ENCODE peak calls at places on chromosomes 4 and X, in four cellular contexts. One of them, this sample, is unnamed.
A peak's percentile ranks its signal among the peaks of the same experiment; 100 is the strongest.

GRCh38 chr4:189974056-189974455 is 33.4 kb downstream of the FRG1 start:
- DNase-seq in GM12878: no peak
- DNase-seq in H1: no peak
- DNase-seq in HepG2: peak; percentile 15
- DNase-seq in this sample: no peak

GRCh38 chr4:76305033-76305687 is 1.4 kb upstream of the STBD1 start:
- DNase-seq in GM12878: no peak
- DNase-seq in H1: no peak
- DNase-seq in HepG2: no peak
- DNase-seq in this sample: no peak

GRCh38 chr4:15809058-15809457 is 30.9 kb downstream of the CD38 start:
- DNase-seq in GM12878: peak; percentile 45
- DNase-seq in H1: no peak
- DNase-seq in HepG2: no peak
- DNase-seq in this sample: no peak

GRCh38 chrX:134236690-134237362 is at the start of gene CCDC160:
- DNase-seq in GM12878: no peak
- DNase-seq in H1: peak; percentile 19
- DNase-seq in HepG2: peak; percentile 3
- DNase-seq in this sample: no peak

GRCh38 chr4:76562851-76563803 is 128.1 kb downstream of the SHROOM3 start:
- DNase-seq in GM12878: no peak
- DNase-seq in H1: no peak
- DNase-seq in HepG2: peak; percentile 12
- DNase-seq in this sample: no peak

GRCh38 chrX:51759055-51759454 is 15.8 kb downstream of the GSPT2 start:
- DNase-seq in GM12878: no peak
- DNase-seq in H1: no peak
- DNase-seq in HepG2: no peak
- DNase-seq in this sample: no peak

GRCh38 chrX:50594788-50595187 is 124.2 kb upstream of the DGKK start:
- DNase-seq in GM12878: no peak
- DNase-seq in H1: peak; percentile 57
- DNase-seq in HepG2: no peak
- DNase-seq in this sample: peak; percentile 80

GRCh38 chr4:138405934-138406567 is 163.9 kb upstream of the SLC7A11 start:
- DNase-seq in GM12878: peak; percentile 42
- DNase-seq in H1: no peak
- DNase-seq in HepG2: no peak
- DNase-seq in this sample: no peak

GRCh38 chr4:152408514-152409327 is 127.2 kb downstream of the FBXW7 start:
- DNase-seq in GM12878: no peak
- DNase-seq in H1: no peak
- DNase-seq in HepG2: peak; percentile 37
- DNase-seq in this sample: no peak
- H3K9ac ChIP-seq in GM12878: no peak overlapping the region
- H3K9ac ChIP-seq in H1: no peak overlapping the region
- H3K9ac ChIP-seq in HepG2: no peak overlapping the region
- H3K9ac ChIP-seq in this sample: no peak overlapping the region

GRCh38 chr4:139416073-139416673 is 37.7 kb upstream of the RAB33B start:
- DNase-seq in GM12878: no peak
- DNase-seq in H1: no peak
- DNase-seq in HepG2: peak; percentile 28
- DNase-seq in this sample: peak; percentile 36

GRCh38 chr4:139420652-139421051 is 33.3 kb upstream of the RAB33B start:
- DNase-seq in GM12878: no peak
- DNase-seq in H1: no peak
- DNase-seq in HepG2: no peak
- DNase-seq in this sample: no peak

DNA sequence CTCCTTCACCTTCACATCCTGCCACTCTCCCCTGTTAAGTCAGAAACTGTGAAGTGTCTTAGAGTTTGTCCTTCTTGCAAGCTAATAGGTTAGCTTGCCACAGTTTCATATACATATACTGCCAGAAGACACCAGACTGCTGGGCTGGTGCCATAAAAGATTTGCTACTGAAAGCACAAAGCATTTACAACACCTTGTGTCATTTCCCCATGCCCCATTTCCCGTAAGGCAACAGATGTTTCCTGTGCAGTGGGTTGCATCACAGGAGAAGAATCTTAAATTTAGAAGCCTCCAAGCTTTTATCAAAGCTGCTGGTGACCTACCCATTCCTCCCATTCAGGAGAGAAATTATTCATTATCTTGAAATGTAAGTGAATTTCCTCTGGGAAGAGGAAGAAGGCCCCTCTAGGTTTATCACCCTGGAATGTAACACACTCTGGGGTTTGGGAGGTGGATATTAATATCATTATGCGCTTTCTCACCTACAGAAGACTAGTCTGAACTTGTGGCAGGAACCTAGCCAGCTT is 34.5 kb upstream of the RAB33B start:
- DNase-seq in GM12878: no peak
- DNase-seq in H1: no peak
- DNase-seq in HepG2: no peak
- DNase-seq in this sample: no peak
- TF ChIP-seq SUZ12 in GM12878: no peak
- TF ChIP-seq SUZ12 in H1: no peak
- TF ChIP-seq SUZ12 in HepG2: no peak
- TF ChIP-seq SUZ12 in this sample: no peak

DNA sequence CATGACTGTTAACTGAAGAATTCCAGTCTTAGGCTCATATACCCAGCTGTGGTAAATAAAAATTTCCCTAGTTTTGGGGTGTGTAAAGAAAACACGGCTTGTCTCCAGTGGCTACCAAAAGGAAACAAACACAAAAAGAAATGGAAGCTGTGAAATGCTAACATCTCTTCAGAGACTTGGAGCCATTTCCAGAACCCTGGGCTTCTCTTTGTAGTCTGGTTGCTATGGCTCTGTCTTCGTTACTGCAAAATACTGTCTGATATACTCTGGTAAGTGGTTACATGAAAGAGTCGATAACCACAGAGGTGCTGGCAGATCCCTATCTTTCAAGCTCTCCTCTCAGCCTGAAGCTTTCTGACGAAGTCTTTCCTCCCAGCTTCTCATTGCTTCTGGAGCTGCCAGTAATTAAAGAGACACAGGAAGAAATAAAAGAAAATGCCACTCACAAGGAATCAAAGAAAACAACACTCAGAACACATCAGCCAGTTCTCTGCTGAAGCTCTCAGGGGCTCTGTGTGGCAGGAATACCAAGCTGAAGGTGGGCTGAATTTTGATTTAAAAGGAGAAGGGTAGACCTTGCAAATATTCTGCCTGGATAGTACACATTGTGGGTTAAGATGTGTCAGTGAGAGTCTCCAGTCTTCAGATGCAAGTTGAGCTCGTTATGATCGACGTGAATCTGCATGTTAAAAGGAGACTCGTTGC is 107.5 kb upstream of the FAM9C start:
- DNase-seq in GM12878: no peak
- DNase-seq in H1: no peak
- DNase-seq in HepG2: no peak
- DNase-seq in this sample: no peak
- H3K9ac ChIP-seq in GM12878: no peak overlapping the region
- H3K9ac ChIP-seq in H1: peak overlapping the region; percentile 58
- H3K9ac ChIP-seq in HepG2: no peak overlapping the region
- H3K9ac ChIP-seq in this sample: no peak overlapping the region

GRCh38 chr4:6232836-6233785 is 32.8 kb upstream of the JAKMIP1 start:
- DNase-seq in GM12878: no peak
- DNase-seq in H1: no peak
- DNase-seq in HepG2: no peak
- DNase-seq in this sample: no peak
- TF ChIP-seq SUZ12 in GM12878: no peak
- TF ChIP-seq SUZ12 in H1: no peak
- TF ChIP-seq SUZ12 in HepG2: no peak
- TF ChIP-seq SUZ12 in this sample: no peak

DNA sequence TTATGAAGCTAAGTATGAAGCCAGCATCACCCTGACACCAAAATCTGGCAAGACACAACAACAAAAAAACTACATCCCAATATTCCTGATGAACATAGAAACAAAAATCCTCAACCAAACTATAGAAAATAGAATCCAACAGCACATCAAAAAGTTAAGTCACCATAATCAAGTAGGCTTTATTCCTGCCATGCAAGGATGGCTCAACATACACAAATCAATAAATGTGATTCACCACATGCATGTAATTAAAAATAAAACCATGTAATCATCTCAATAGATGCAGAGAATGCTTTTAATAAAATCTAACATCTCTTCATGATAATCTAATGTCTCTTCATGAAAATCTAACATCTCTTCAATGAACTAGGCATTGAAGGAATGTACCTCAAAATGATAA is 249.4 kb upstream of the GK2 start:
- DNase-seq in GM12878: no peak
- DNase-seq in H1: no peak
- DNase-seq in HepG2: no peak
- DNase-seq in this sample: no peak
- H3K9ac ChIP-seq in GM12878: no peak overlapping the region
- H3K9ac ChIP-seq in H1: no peak overlapping the region
- H3K9ac ChIP-seq in HepG2: no peak overlapping the region
- H3K9ac ChIP-seq in this sample: no peak overlapping the region

DNA sequence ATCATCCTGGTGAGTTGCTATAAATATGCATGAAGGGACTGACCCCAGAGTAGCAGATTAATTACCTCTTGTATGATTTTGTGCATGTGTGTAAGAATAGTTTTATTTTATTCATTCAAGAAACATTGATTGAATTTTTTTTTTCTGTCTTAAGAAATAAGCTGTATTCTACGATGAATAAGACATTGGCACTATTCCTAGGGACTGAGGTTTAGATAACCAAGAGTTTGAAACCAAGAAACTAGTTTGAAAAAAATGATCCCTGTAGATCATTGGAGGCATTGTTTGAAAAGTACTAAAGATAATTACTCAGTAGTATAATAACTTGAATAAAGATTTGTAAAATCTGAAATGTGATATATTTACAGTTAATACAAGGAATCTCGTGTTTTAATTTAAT is 1086.9 kb downstream of the PCDH7 start:
- DNase-seq in GM12878: no peak
- DNase-seq in H1: no peak
- DNase-seq in HepG2: no peak
- DNase-seq in this sample: no peak
- TF ChIP-seq SUZ12 in GM12878: no peak
- TF ChIP-seq SUZ12 in H1: no peak
- TF ChIP-seq SUZ12 in HepG2: no peak
- TF ChIP-seq SUZ12 in this sample: no peak

GRCh38 chrX:119682019-119682989 is 10.7 kb downstream of the SEPTIN6 start:
- DNase-seq in GM12878: peak; percentile 73
- DNase-seq in H1: no peak
- DNase-seq in HepG2: no peak
- DNase-seq in this sample: no peak

GRCh38 chrX:119672252-119672825 is 20.6 kb downstream of the SEPTIN6 start:
- DNase-seq in GM12878: no peak
- DNase-seq in H1: no peak
- DNase-seq in HepG2: peak; percentile 67
- DNase-seq in this sample: no peak

GRCh38 chrX:119673336-119673735 is 19.6 kb downstream of the SEPTIN6 start:
- DNase-seq in GM12878: no peak
- DNase-seq in H1: no peak
- DNase-seq in HepG2: no peak
- DNase-seq in this sample: no peak

GRCh38 chrX:119677654-119677981 is 15.3 kb downstream of the SEPTIN6 start:
- DNase-seq in GM12878: no peak
- DNase-seq in H1: no peak
- DNase-seq in HepG2: no peak
- DNase-seq in this sample: no peak

DNA sequence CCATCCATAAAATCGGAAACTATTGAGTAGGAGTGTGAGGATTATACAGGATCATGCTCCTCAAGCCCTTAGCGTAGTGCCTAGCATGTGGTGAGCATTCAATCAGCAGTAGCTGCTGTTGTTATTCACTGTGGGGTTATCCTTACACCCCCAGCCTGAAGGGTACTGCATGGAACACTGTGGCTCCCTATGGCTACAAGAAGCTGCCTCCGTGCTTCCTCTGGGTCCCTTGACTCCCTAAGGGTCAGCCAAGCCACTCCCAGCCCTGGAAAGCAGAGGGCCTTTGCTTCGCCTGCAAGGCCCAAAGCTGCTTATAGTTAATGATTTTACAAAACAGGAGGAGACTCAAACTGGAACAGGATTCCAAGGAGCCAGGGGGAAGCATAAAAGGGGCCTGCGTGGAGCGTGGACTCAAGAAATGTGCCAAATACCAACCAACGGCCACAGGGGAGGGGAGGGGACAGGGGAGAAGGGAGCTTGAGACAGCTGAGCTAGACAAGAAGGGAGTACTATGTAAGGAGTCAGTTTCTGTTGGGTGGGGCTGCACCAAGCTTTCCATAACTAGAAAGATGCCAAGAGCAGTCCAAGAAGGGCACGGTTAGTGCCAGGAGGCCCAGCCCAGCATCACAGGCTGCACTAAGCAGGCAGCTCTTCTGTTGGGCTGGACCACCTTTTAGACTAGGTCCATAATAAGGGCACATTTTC is 15.9 kb downstream of the SEPTIN6 start:
- DNase-seq in GM12878: no peak
- DNase-seq in H1: no peak
- DNase-seq in HepG2: no peak
- DNase-seq in this sample: no peak
- H3K9ac ChIP-seq in GM12878: peak overlapping the region; percentile 62
- H3K9ac ChIP-seq in H1: no peak overlapping the region
- H3K9ac ChIP-seq in HepG2: no peak overlapping the region
- H3K9ac ChIP-seq in this sample: no peak overlapping the region

GRCh38 chr4:140427919-140428471 is 547 bp upstream of the CLGN start:
- DNase-seq in GM12878: no peak
- DNase-seq in H1: no peak
- DNase-seq in HepG2: peak; percentile 57
- DNase-seq in this sample: no peak

GRCh38 chr4:140423106-140423505 is 4.3 kb downstream of the CLGN start:
- DNase-seq in GM12878: no peak
- DNase-seq in H1: no peak
- DNase-seq in HepG2: no peak
- DNase-seq in this sample: no peak

GRCh38 chr4:140426610-140427103 is 791 bp downstream of the CLGN start:
- DNase-seq in GM12878: no peak
- DNase-seq in H1: no peak
- DNase-seq in HepG2: peak; percentile 3
- DNase-seq in this sample: peak; percentile 6

DNA sequence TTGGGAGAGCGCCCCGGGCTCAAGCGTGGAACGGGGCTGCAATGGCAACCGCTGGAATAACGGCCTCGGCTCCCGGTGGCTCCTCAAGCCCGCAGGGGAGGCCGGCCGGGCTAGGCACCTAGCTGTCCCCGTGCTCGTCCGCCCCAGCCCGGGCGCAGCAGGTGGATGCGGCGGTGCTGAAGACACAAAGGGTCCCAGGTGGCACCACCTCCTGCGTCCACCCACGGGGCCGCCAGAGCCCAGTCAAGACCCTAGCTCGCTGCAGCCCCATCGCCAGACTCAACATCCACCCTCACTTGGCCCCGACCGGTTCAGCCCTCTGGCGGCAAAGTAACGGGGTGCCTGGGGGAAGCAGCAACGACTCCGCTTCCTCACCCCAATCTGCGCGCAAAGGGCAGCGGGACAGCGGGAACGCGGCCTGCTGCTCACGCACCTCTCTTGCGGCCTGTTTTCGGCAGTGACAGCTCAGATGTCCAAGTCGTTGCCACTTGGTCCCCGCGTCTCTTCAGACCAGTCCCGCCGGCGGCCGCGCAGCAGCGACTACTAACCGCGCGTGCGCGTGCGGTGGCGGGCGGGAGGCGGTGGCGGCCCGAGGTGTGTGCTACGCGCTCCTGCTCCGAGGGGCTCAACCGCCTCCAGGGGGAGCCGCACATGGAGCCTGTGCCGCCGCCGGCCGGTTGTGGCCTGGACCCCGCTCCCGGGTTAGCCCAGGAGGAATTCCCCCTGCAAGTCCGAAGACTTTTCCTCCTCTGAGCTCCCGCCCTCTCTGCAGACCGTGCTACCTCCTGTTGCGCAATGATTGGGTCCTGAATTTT is at the start of gene CLGN:
- DNase-seq in GM12878: peak; percentile 2
- DNase-seq in H1: peak; percentile 73
- DNase-seq in HepG2: peak; percentile 77
- DNase-seq in this sample: peak; percentile 75
- TF ChIP-seq SUZ12 in GM12878: no peak
- TF ChIP-seq SUZ12 in H1: peak; percentile 57
- TF ChIP-seq SUZ12 in HepG2: no peak
- TF ChIP-seq SUZ12 in this sample: no peak

This sample was measured in NT2/D1.